ENCODE peak calls at places on chromosomes 2 and 18, in five cellular contexts. M is neuronal stem cell, I is GM12865, E is neural progenitor cell, W is cardiac fibroblast. H is an unnamed sample.

GRCh38 chr2:88086401-88086800 is 18.8 kb downstream of the SMYD1 start:
- DNase-seq in M (no peak), I (no peak), E (no peak), W (no peak), H (no peak)

GRCh38 chr2:206062724-206063123 is 23.2 kb downstream of the INO80D start:
- DNase-seq in M (no peak), I (no peak), E (no peak), W (no peak), H (no peak)

GRCh38 chr2:65675350-65675749 is 243.0 kb upstream of the SPRED2 start:
- DNase-seq in M (no peak), I (no peak), E (no peak), W (no peak), H (no peak)

GRCh38 chr2:158923641-158924040 is 44.8 kb upstream of the TANC1 start:
- DNase-seq in M (no peak), I (no peak), E (no peak), W (no peak), H (no peak)

GRCh38 chr18:76382265-76382664 is 112.8 kb downstream of the ZNF516 start:
- DNase-seq in M (no peak), I (no peak), E (no peak), W (no peak), H (no peak)

GRCh38 chr2:168198476-168199192 is 48.8 kb downstream of the STK39 start:
- DNase-seq in M (no peak), I (no peak), E (no peak), W (peak), H (no peak)

GRCh38 chr2:74357627-74358026 is 14.4 kb upstream of the SLC4A5 start:
- DNase-seq in M (no peak), I (no peak), E (no peak), W (peak), H (no peak)

GRCh38 chr2:188039307-188039706 is 252.4 kb upstream of the GULP1 start:
- DNase-seq in M (no peak), I (no peak), E (no peak), W (no peak), H (no peak)

GRCh38 chr2:4604767-4605166 is 901.4 kb downstream of the DCDC2C start:
- DNase-seq in M (no peak), I (no peak), E (peak), W (no peak), H (peak)

GRCh38 chr2:27282892-27283291 is 663 bp downstream of the TRIM54 start:
- DNase-seq in M (no peak), I (no peak), E (no peak), W (no peak), H (no peak)

GRCh38 chr2:38016177-38016576 is 59.8 kb downstream of the CYP1B1 start:
- DNase-seq in M (no peak), I (no peak), E (no peak), W (peak), H (no peak)

GRCh38 chr2:10001551-10001950 is 41.8 kb upstream of the KLF11 start:
- DNase-seq in M (no peak), I (no peak), E (no peak), W (no peak), H (no peak)

GRCh38 chr2:235649418-235649817 is 155.6 kb downstream of the AGAP1 start:
- DNase-seq in M (no peak), I (no peak), E (no peak), W (no peak), H (no peak)

GRCh38 chr2:235647836-235648235 is 154.0 kb downstream of the AGAP1 start:
- DNase-seq in M (no peak), I (no peak), E (no peak), W (no peak), H (no peak)

GRCh38 chr2:235643680-235644117 is 149.9 kb downstream of the AGAP1 start:
- DNase-seq in M (no peak), I (no peak), E (no peak), W (no peak), H (no peak)

GRCh38 chr2:235644191-235644590 is 150.3 kb downstream of the AGAP1 start:
- DNase-seq in M (no peak), I (no peak), E (no peak), W (no peak), H (no peak)

DNA sequence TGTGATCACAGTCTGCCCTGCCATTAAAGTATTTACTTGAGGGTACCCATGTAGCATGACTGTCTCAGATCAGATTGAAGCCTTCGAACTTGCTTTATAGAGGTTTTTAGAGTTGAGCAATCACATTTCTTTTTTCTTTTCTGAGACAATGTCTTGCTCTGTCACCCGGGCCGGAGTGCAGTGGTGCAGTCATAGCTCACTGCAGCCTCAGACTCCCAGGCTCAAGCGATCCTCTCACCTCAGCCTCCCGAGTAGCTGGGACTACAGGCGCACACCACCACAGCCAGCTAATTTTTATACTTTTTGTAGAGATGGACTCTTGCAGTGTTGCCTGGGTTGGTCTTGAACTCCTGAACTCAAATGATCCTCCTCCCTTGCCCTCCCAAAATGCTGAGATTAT is 153.4 kb downstream of the AGAP1 start:
- DNase-seq in M (no peak), I (no peak), E (no peak), W (no peak), H (no peak)
- H3K4me3 ChIP-seq in M (no peak), I (no peak), E (no peak), W (no peak), H (no peak)

DNA sequence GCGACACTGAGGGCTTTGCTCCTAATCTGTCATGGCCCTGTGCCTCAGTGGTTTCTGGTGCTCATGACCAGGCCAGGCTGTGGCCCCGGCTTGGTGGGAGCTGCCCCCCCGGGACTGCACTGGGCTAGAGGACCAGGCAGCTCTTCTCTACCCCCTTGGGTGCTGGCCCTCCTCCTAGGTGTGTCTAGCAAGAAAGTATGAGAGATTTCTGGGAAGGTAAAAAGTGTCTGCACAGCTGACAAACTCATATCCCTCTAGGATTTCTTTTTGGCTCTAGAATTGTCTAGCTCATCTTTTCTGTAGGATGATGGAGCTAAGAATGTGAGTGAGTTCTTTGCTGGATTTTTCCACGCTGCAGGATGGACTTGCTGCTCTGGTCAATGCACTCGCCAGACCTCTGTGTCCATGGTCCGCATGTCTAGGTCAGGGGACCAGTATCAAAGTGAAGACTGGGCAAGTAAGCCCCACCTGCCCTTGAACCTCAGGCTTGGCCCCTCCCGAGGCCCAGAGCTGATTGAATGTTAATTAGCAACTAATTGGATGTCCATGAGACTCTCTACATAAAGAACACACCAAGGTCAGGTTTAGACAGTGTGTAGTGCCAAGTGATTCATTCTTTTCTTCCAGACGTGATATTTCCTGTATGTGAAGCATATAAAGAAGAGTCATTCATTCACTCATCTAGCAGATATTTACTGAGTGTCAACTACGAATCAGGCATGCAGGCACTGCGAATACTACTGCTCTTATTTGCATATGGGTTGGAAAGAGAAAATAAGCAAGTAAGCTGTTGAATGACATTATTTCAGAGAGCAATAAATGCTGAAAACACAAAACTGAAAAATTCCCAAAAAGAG is 15.6 kb upstream of the PSD4 start:
- DNase-seq in M (no peak), I (no peak), E (no peak), W (peak), H (no peak)
- H3K4me3 ChIP-seq in M (peak), I (peak), E (peak), W (peak), H (no peak)

DNA sequence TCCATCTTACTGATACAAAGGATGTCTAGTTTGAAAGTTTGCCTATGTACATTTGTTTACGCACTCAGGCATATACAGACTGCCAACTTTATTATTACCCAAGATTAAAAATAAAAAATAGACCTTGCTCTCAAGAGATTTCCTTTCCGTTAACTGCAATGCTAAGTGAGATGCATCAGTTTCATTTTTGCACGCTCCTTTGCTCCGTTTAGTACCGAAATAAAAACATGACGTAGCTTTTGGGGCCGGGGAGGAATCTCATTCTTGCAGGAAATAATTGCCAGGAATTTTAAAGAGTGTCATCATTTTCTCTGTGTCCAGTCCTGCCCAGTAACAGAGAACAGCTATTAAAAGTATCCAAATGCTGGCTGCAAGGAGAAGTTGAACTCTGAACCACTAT is 169.5 kb downstream of the SLC8A1 start:
- DNase-seq in M (no peak), I (peak), E (no peak), W (peak), H (peak)
- H3K4me3 ChIP-seq in M (no peak), I (peak), E (no peak), W (no peak), H (peak)

DNA sequence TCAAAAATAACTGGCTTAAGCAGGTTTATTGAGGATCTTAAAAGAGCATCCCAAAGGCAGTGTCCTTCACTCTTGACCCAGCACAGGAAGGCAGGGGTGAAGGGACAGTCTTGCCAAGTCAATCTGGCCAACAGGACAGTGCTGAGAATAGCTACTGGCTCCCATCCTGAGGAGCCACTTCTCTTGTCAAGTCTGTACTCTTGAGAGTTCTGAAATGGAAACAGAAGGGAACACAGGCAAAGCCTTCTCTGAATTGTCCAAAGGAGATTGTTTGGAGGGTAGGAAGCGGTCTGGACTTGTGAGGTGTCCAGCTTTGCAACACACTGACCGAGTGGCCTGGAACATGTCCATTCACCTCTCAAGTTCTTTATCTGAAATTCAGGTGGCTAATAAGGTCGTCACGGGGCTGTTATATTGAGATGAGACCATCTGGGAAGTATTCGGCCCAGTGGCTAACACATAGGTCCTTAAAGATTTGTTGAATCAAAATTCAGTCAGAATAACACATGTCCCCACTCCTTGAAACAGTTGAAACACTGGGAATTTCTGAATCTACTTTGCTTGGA is 99.5 kb upstream of the FHL2 start:
- DNase-seq in M (no peak), I (no peak), E (no peak), W (no peak), H (no peak)
- H3K4me3 ChIP-seq in M (no peak), I (no peak), E (no peak), W (no peak), H (no peak)

GRCh38 chr2:110677530-110678456 is at the start of gene BUB1:
- DNase-seq in M (peak), I (peak), E (peak), W (peak), H (peak)

GRCh38 chr2:110673201-110673600 is 4.7 kb downstream of the BUB1 start:
- DNase-seq in M (no peak), I (no peak), E (no peak), W (no peak), H (no peak)

GRCh38 chr2:110677080-110677479 is 783 bp downstream of the BUB1 start:
- DNase-seq in M (no peak), I (no peak), E (no peak), W (peak), H (no peak)

GRCh38 chr2:110675679-110676078 is 2.2 kb downstream of the BUB1 start:
- DNase-seq in M (no peak), I (no peak), E (no peak), W (no peak), H (no peak)

DNA sequence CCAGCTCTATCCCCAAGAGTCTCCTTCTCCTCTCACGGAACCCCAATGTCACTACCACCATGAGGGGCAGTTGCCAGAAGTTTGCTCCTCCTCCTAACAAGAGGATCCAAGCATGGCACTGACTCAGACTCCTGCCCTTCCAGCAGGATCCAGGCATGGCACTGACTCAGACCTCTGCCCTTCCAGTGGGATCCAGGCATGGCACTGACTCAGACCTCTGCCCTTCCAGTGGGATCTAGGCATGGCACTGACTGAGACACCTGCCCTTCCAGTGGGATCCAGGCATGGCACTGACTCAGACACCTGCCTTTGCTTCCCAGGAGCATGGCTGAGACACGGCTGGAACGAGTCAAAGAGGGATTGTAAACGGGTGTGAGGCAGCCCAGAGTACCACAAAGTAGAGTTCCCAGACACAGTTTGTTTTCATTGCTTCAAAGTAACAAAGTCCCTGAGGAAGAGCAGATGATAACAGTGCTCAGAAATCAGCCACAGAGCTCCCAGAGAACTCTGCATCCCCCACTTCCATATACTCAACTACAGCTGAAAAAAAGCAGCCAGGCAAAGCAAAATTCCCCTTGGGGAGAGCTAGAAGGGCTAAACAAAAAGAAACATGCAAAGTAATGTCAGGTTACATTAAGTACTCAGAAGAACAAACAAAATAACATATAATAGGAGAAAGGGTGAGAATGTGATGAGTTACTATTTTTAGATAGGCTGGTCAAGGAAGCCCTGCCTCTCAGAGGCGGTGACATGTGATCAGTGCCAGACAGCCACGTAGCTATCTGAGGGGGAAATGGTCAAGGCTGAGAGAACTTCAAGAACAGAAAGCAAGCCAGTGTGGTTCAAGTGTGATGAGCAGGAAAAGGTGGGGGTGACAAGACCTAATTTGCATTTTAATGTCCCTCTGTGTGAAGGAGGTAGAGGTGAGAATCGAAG is 3.0 kb downstream of the BUB1 start:
- DNase-seq in M (no peak), I (peak), E (no peak), W (peak), H (peak)
- H3K4me3 ChIP-seq in M (peak), I (peak), E (no peak), W (no peak), H (peak)

DNA sequence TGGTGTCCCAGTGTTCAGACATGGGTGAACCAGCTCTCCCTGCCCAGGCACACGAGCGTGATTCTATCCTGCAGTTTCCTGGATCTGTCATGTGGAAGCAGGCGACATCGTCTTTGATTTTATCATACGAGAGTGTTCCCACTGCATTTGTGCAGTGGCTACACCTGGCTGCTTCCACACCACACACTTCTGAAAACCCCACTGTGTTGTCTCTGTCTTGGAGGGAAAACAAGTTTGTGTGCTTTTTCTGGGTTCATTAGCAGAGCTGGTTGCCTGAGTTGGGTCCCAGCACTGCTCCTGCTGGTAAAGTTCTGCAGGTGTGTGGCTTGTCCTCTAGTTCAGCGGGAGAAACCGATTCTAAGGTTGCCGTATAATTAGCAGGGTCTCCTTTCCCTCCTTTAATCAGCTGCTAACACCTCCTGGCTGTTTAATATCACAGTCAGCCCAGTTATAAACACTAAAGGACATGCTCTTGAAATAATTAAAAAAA is 58.5 kb upstream of the TWIST2 start:
- DNase-seq in M (no peak), I (no peak), E (no peak), W (no peak), H (no peak)
- H3K4me3 ChIP-seq in M (no peak), I (no peak), E (no peak), W (no peak), H (no peak)

DNA sequence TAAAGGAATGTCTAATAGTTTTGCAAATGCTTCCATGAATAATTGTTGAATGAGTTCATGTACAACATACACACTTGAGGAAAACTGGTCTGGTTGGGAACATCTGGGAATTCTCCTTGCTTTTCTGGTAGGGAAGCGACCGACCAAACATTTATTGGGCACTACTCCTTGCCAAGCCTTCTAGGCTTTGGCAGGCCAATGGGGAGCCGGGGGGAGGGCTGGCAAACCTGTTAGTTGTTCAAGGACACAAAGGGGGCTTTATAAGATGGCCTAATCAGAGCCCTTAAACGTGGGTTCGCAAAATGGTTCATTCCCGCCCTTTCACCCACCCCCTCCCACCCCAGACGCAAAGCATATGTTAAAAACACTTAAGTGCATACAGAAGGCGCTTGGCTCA is 902 bp upstream of the VSNL1 start:
- DNase-seq in M (no peak), I (no peak), E (peak), W (no peak), H (no peak)
- H3K4me3 ChIP-seq in M (peak), I (no peak), E (peak), W (peak), H (no peak)

GRCh38 chr18:54284967-54285785 is 15.9 kb downstream of the POLI start:
- DNase-seq in M (no peak), I (peak), E (no peak), W (peak), H (no peak)
- H3K4me3 ChIP-seq in M (no peak), I (no peak), E (no peak), W (no peak), H (no peak)

GRCh38 chr2:20666364-20667150 is at the start of gene GDF7:
- DNase-seq in M (no peak), I (no peak), E (peak), W (peak), H (no peak)
- H3K4me3 ChIP-seq in M (peak), I (peak), E (peak), W (peak), H (peak)